ENCODE peak calls at places on chromosome 4, in seven cellular contexts. J is thoracic aorta, E is astrocyte, I is H1, Z is body of pancreas, A is endodermal cell, O is gastrocnemius medialis. C is an unnamed sample.

GRCh38 chr4:42150653-42151567 is 1.5 kb downstream of the BEND4 start:
- DNase-seq in A (peak; percentile 47), I (peak; percentile 55), J (no peak), E (no peak), Z (no peak), O (no peak), C (no peak)

GRCh38 chr4:76696109-76696508 is 201.8 kb downstream of the SOWAHB start:
- DNase-seq in A (peak; percentile 92), E (peak; percentile 62), Z (no peak), I (peak; percentile 71), O (no peak), J (no peak), C (no peak)

GRCh38 chr4:98430708-98431403 is 169.7 kb downstream of the RAP1GDS1 start:
- DNase-seq in E (peak; percentile 98), Z (no peak), I (no peak), J (no peak), O (no peak), A (no peak), C (peak; percentile 99)

GRCh38 chr4:76301068-76301774 is 5.3 kb upstream of the STBD1 start:
- DNase-seq in A (no peak), O (peak; percentile 88), I (no peak), E (peak; percentile 90), J (no peak), Z (peak; percentile 41), C (peak; percentile 94)

GRCh38 chr4:3322059-3322550 is 29.3 kb downstream of the RGS12 start:
- DNase-seq in A (peak; percentile 45), Z (peak; percentile 2), E (peak; percentile 52), O (no peak), J (no peak), I (no peak), C (no peak)

GRCh38 chr4:126757219-126757618 is 875.5 kb upstream of the INTU start:
- DNase-seq in A (no peak), E (peak; percentile 73), Z (no peak), O (no peak), J (no peak), I (no peak), C (no peak)

GRCh38 chr4:67918428-67918827 is 34.6 kb upstream of the TMPRSS11D start:
- DNase-seq in I (no peak), Z (no peak), A (no peak), O (no peak), E (no peak), J (no peak), C (peak; percentile 33)

GRCh38 chr4:123037809-123038208 is 115.4 kb upstream of the NUDT6 start:
- DNase-seq in E (peak; percentile 77), O (no peak), A (no peak), Z (no peak), J (no peak), I (no peak), C (no peak)

GRCh38 chr4:76028242-76028859 is 5.1 kb upstream of the CXCL10 start:
- DNase-seq in E (peak; percentile 3), A (no peak), Z (no peak), O (no peak), J (no peak), I (no peak), C (no peak)

GRCh38 chr4:159002950-159003349 is 99.9 kb upstream of the RAPGEF2 start:
- DNase-seq in Z (no peak), J (no peak), O (no peak), I (no peak), A (no peak), E (peak; percentile 69), C (no peak)

GRCh38 chr4:158824425-158825274 is 55.8 kb downstream of the FNIP2 start:
- DNase-seq in J (no peak), O (no peak), I (no peak), Z (no peak), A (no peak), E (peak; percentile 88), C (peak; percentile 43)

GRCh38 chr4:168509786-168510185 is 12.9 kb downstream of the PALLD start:
- DNase-seq in J (no peak), A (no peak), I (no peak), E (peak; percentile 73), O (no peak), Z (no peak), C (peak; percentile 72)

GRCh38 chr4:40432504-40432903 is 97.4 kb downstream of the CHRNA9 start:
- DNase-seq in A (no peak), E (no peak), O (no peak), I (no peak), Z (no peak), J (no peak), C (no peak)

GRCh38 chr4:127975121-127975770 is 10.0 kb downstream of the ABHD18 start:
- DNase-seq in O (no peak), A (no peak), I (no peak), Z (no peak), E (peak; percentile 7), J (no peak), C (peak; percentile 99)

GRCh38 chr4:8083086-8083825 is 75.4 kb downstream of the ABLIM2 start:
- DNase-seq in J (no peak), A (no peak), O (no peak), I (no peak), Z (no peak), E (no peak), C (no peak)

GRCh38 chr4:149531861-149532260 is 283.8 kb downstream of the IQCM start:
- DNase-seq in O (no peak), A (no peak), Z (no peak), E (peak; percentile 42), I (no peak), J (no peak), C (peak; percentile 41)

GRCh38 chr4:76430519-76431388 is 4.3 kb upstream of the SHROOM3 start:
- DNase-seq in A (peak; percentile 61), O (no peak), I (no peak), E (peak; percentile 34), Z (no peak), J (no peak), C (peak; percentile 64)

DNA sequence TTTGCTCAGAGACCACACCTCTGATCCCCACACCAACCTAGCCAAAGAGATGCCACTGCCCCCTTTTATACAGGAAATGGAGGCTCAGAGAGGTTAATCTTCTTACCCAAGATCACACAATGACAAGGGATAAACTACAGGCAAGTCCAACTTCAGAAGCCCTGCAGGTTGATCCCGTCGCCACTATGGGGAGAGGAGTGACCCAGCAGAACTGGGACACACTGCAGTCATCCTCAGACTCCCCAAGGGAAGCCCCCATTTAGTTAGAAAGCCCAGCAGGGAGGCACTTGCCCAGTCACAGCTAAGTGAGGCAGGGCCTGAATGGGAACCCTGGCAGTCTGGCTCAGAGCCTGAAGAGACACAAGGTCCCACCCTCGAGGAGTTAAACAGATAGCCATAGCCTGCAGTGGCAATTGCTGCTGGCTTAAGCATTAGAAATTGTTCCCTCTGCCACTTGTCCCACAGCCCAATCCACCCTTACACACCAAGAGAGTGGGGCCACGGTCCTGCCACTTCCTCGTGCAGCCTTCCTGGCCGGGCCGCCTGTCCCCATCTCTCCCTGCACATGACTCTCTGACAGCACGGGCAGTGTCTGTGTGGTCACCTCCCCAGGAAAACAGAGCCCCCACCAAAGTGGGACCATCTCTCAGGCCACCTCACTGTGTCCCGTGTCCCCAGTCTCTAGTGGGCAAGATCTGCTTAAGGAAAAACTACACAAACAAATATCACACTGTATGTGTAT is 2.7 kb downstream of the JAKMIP1 start:
- DNase-seq in E (no peak), O (no peak), A (no peak), J (no peak), I (no peak), Z (no peak), C (no peak)
- H3K4me3 ChIP-seq in E (no peak overlapping the region), O (no peak overlapping the region), A (peak overlapping the region; percentile 80), J (no peak overlapping the region), I (no peak overlapping the region), Z (no peak overlapping the region), C (no peak overlapping the region)

GRCh38 chr4:113874480-113874879 is 105.0 kb downstream of the ARSJ start:
- DNase-seq in A (no peak), J (no peak), E (no peak), I (no peak), Z (no peak), O (no peak), C (no peak)

GRCh38 chr4:113882668-113883067 is 96.8 kb downstream of the ARSJ start:
- DNase-seq in O (no peak), I (no peak), A (no peak), J (no peak), Z (no peak), E (peak; percentile 48), C (no peak)

GRCh38 chr4:113881256-113881655 is 98.2 kb downstream of the ARSJ start:
- DNase-seq in I (no peak), E (peak; percentile 35), Z (no peak), A (no peak), O (no peak), J (no peak), C (peak; percentile 53)

GRCh38 chr4:113880240-113881028 is 99.0 kb downstream of the ARSJ start:
- DNase-seq in E (no peak), I (no peak), A (no peak), O (no peak), J (no peak), Z (no peak), C (no peak)

GRCh38 chr4:113878718-113879117 is 100.7 kb downstream of the ARSJ start:
- DNase-seq in A (peak; percentile 89), O (no peak), E (peak; percentile 75), I (peak; percentile 59), Z (no peak), J (no peak), C (peak; percentile 15)
- TF ChIP-seq CTCF in A (peak; percentile 86), O (no peak), E (peak; percentile 51), I (peak; percentile 58), Z (no peak), J (no peak), C (peak; percentile 18)

DNA sequence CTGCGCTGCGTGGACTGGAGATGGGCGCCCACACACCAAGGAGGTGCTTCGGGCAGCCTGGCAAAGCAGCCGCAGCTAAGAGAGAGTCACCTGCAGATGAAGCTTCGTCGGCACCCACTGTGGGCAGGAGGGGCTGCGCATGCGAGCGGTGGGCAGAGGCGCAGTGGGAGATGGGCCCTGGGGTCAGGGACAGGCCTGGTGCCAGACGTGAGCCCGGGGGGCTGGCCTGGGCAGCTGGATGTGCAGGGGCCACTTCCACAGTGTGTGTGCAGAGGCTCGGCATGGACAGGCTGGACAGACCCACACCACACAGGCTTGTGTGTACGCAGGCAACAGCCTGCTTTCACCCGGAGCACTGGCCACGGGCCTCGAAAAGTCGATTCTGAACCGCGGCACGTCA is 18.6 kb downstream of the CTBP1 start:
- DNase-seq in J (no peak), A (no peak), Z (no peak), O (no peak), I (no peak), E (no peak), C (no peak)
- H3K36me3 ChIP-seq in J (peaks cover 52% of the 10 kb centered on the region), A (peaks cover 61% of the 10 kb centered on the region), Z (peaks cover 61% of the 10 kb centered on the region), O (no peaks in the 10 kb centered on the region), I (peaks cover 7% of the 10 kb centered on the region), E (peaks cover 22% of the 10 kb centered on the region), C (peaks cover 49% of the 10 kb centered on the region)

GRCh38 chr4:15423285-15423711 is 4.5 kb upstream of the C1QTNF7 start:
- DNase-seq in I (no peak), Z (no peak), J (no peak), A (no peak), O (no peak), E (no peak), C (no peak)

GRCh38 chr4:15427126-15427525 is 707 bp upstream of the C1QTNF7 start:
- DNase-seq in J (no peak), E (peak; percentile 7), A (no peak), O (no peak), Z (no peak), I (no peak), C (peak; percentile 56)

GRCh38 chr4:15425520-15425919 is 2.3 kb upstream of the C1QTNF7 start:
- DNase-seq in O (no peak), E (no peak), A (no peak), Z (no peak), I (no peak), J (no peak), C (peak; percentile 96)

GRCh38 chr4:15428611-15429010 is 778 bp downstream of the C1QTNF7 start:
- DNase-seq in A (no peak), Z (no peak), O (peak; percentile 51), I (no peak), J (no peak), E (no peak), C (peak; percentile 31)

GRCh38 chr4:15427715-15428114 is at the start of gene C1QTNF7:
- DNase-seq in A (no peak), O (no peak), Z (no peak), I (no peak), E (no peak), J (no peak), C (no peak)
- H3K4me3 ChIP-seq in A (no peak within 1 kb of the TSS), O (no peak within 1 kb of the TSS), Z (no peak within 1 kb of the TSS), I (no peak within 1 kb of the TSS), E (no peak within 1 kb of the TSS), J (peak within 1 kb of the TSS; percentile 65), C (no peak within 1 kb of the TSS)